ENCODE peak calls at places on chromosome 20, in eight cellular contexts. C, K, P, N, G, D, Q and U are unnamed samples.

GRCh38 chr20:63280929-63281545 is 8.4 kb downstream of the ARFGAP1 start:
- DNase-seq in N (no peak), G (no peak), P (no peak), K (no peak), D (peak), Q (peak), C (no peak), U (no peak)

GRCh38 chr20:62138912-62139311 is 4.3 kb downstream of the PSMA7 start:
- DNase-seq in K (no peak), P (no peak), N (no peak), G (no peak), C (no peak), Q (no peak), D (no peak), U (no peak)

GRCh38 chr20:444117-444516 is 18.2 kb downstream of the TBC1D20 start:
- DNase-seq in Q (no peak), C (no peak), G (no peak), D (no peak), K (no peak), N (no peak), P (no peak), U (no peak)

GRCh38 chr20:47561175-47561574 is 59.5 kb downstream of the NCOA3 start:
- DNase-seq in K (peak), Q (no peak), C (no peak), G (no peak), D (peak), N (no peak), P (no peak), U (no peak)

GRCh38 chr20:61938839-61939690 is 126.6 kb downstream of the TAF4 start:
- DNase-seq in D (no peak), Q (no peak), C (peak), G (no peak), N (no peak), K (no peak), P (no peak), U (no peak)

GRCh38 chr20:18614244-18614643 is 26.4 kb downstream of the DTD1 start:
- DNase-seq in N (no peak), P (no peak), D (no peak), Q (no peak), K (no peak), G (no peak), C (no peak), U (no peak)

GRCh38 chr20:58649288-58650180 is 1.5 kb upstream of the STX16 start:
- DNase-seq in Q (peak), P (no peak), C (peak), G (no peak), K (no peak), D (no peak), N (no peak), U (peak)

GRCh38 chr20:3640259-3640658 is 22.9 kb downstream of the GFRA4 start:
- DNase-seq in N (no peak), D (no peak), C (no peak), Q (no peak), G (no peak), P (no peak), K (no peak), U (no peak)

GRCh38 chr20:53336892-53337291 is 256.7 kb downstream of the ZNF217 start:
- DNase-seq in D (no peak), P (no peak), K (no peak), C (no peak), G (no peak), N (no peak), Q (no peak), U (no peak)

GRCh38 chr20:50843331-50844276 is 48.7 kb downstream of the BCAS4 start:
- DNase-seq in N (no peak), C (no peak), K (no peak), G (no peak), P (no peak), D (no peak), Q (no peak), U (no peak)

GRCh38 chr20:33563788-33564187 is 73.9 kb downstream of the CBFA2T2 start:
- DNase-seq in K (no peak), G (no peak), C (no peak), Q (no peak), P (no peak), N (no peak), D (no peak), U (no peak)

GRCh38 chr20:14526891-14527290 is 189.5 kb upstream of the FLRT3 start:
- DNase-seq in D (no peak), C (no peak), K (no peak), G (no peak), P (no peak), Q (no peak), N (no peak), U (no peak)

GRCh38 chr20:44700306-44700705 is 14.9 kb upstream of the CCN5 start:
- DNase-seq in C (no peak), N (no peak), P (no peak), K (no peak), G (no peak), D (no peak), Q (no peak), U (no peak)

GRCh38 chr20:25584905-25585704 is at the start of gene NINL:
- DNase-seq in C (peak), Q (peak), P (peak), G (no peak), D (peak), K (no peak), N (no peak), U (peak)

GRCh38 chr20:64182146-64182865 is 18.1 kb downstream of the MYT1 start:
- DNase-seq in G (no peak), N (no peak), K (no peak), Q (no peak), C (peak), D (no peak), P (no peak), U (no peak)

GRCh38 chr20:21796059-21796458 is 90.6 kb downstream of the PAX1 start:
- DNase-seq in D (no peak), Q (peak), G (no peak), C (no peak), N (no peak), K (no peak), P (no peak), U (no peak)

GRCh38 chr20:46683939-46684750 is 5.1 kb downstream of the TP53RK start:
- DNase-seq in P (no peak), N (no peak), C (peak), G (no peak), K (peak), Q (peak), D (peak), U (peak)

GRCh38 chr20:25039697-25040437 is 18.1 kb downstream of the ACSS1 start:
- DNase-seq in G (no peak), C (peak), D (peak), K (no peak), Q (no peak), P (no peak), N (no peak), U (peak)